ENCODE peak calls at places on chromosomes 16 and 17, in six cellular contexts. One of them, this sample, is unnamed.

GRCh38 chr16:53754938-53755910 is 51.3 kb downstream of the FTO start:
- DNase-seq in hepatocyte: peak; percentile 42
- DNase-seq in fibroblast of lung: peak; percentile 63
- DNase-seq in psoas muscle: peak; percentile 50
- DNase-seq in left lung: no peak
- DNase-seq in cardiac muscle cell: no peak
- DNase-seq in this sample: peak; percentile 80

GRCh38 chr17:42521036-42521435 is 15.0 kb upstream of the NAGLU start:
- DNase-seq in hepatocyte: no peak
- DNase-seq in cardiac muscle cell: no peak
- DNase-seq in left lung: no peak
- DNase-seq in psoas muscle: no peak
- DNase-seq in fibroblast of lung: no peak
- DNase-seq in this sample: no peak

GRCh38 chr17:72425133-72425795 is 304.4 kb downstream of the SOX9 start:
- DNase-seq in left lung: no peak
- DNase-seq in psoas muscle: no peak
- DNase-seq in cardiac muscle cell: no peak
- DNase-seq in fibroblast of lung: no peak
- DNase-seq in hepatocyte: no peak
- DNase-seq in this sample: no peak

GRCh38 chr17:56174421-56174820 is 21.1 kb downstream of the ANKFN1 start:
- DNase-seq in fibroblast of lung: no peak
- DNase-seq in left lung: no peak
- DNase-seq in hepatocyte: no peak
- DNase-seq in cardiac muscle cell: no peak
- DNase-seq in psoas muscle: no peak
- DNase-seq in this sample: no peak

GRCh38 chr16:87948119-87948545 is 3.1 kb upstream of the BANP start:
- DNase-seq in hepatocyte: no peak
- DNase-seq in left lung: peak; percentile 60
- DNase-seq in fibroblast of lung: no peak
- DNase-seq in psoas muscle: no peak
- DNase-seq in cardiac muscle cell: no peak
- DNase-seq in this sample: no peak

GRCh38 chr16:2770781-2771111 is 6.3 kb downstream of the ELOB start:
- DNase-seq in hepatocyte: no peak
- DNase-seq in fibroblast of lung: no peak
- DNase-seq in left lung: no peak
- DNase-seq in psoas muscle: no peak
- DNase-seq in cardiac muscle cell: no peak
- DNase-seq in this sample: no peak

GRCh38 chr17:80198144-80198661 is 21.9 kb downstream of the SGSH start:
- DNase-seq in hepatocyte: peak; percentile 26
- DNase-seq in cardiac muscle cell: peak; percentile 39
- DNase-seq in fibroblast of lung: peak; percentile 27
- DNase-seq in left lung: no peak
- DNase-seq in psoas muscle: no peak
- DNase-seq in this sample: no peak

GRCh38 chr17:1110844-1111598 is 68.8 kb downstream of the ABR start:
- DNase-seq in cardiac muscle cell: peak; percentile 50
- DNase-seq in fibroblast of lung: peak; percentile 70
- DNase-seq in hepatocyte: peak; percentile 82
- DNase-seq in psoas muscle: peak; percentile 76
- DNase-seq in left lung: peak; percentile 86
- DNase-seq in this sample: peak; percentile 84

GRCh38 chr17:64448665-64449512 is at the start of gene MILR1:
- DNase-seq in left lung: peak; percentile 61
- DNase-seq in cardiac muscle cell: no peak
- DNase-seq in fibroblast of lung: peak; percentile 92
- DNase-seq in psoas muscle: no peak
- DNase-seq in hepatocyte: no peak
- DNase-seq in this sample: peak; percentile 14

GRCh38 chr17:40347319-40348135 is 17.0 kb downstream of the GJD3 start:
- DNase-seq in cardiac muscle cell: no peak
- DNase-seq in psoas muscle: no peak
- DNase-seq in fibroblast of lung: no peak
- DNase-seq in left lung: no peak
- DNase-seq in hepatocyte: no peak
- DNase-seq in this sample: no peak

GRCh38 chr16:31356566-31357323 is 1.8 kb downstream of the ITGAX start:
- DNase-seq in left lung: no peak
- DNase-seq in cardiac muscle cell: peak; percentile 19
- DNase-seq in hepatocyte: no peak
- DNase-seq in fibroblast of lung: no peak
- DNase-seq in psoas muscle: no peak
- DNase-seq in this sample: no peak

GRCh38 chr17:63222655-63223054 is 223.5 kb downstream of the CYB561 start:
- DNase-seq in left lung: no peak
- DNase-seq in fibroblast of lung: peak; percentile 13
- DNase-seq in hepatocyte: no peak
- DNase-seq in cardiac muscle cell: no peak
- DNase-seq in psoas muscle: no peak
- DNase-seq in this sample: no peak

GRCh38 chr17:62876664-62877411 is 68.7 kb upstream of the MARCHF10 start:
- DNase-seq in cardiac muscle cell: no peak
- DNase-seq in psoas muscle: no peak
- DNase-seq in left lung: no peak
- DNase-seq in hepatocyte: no peak
- DNase-seq in fibroblast of lung: peak; percentile 66
- DNase-seq in this sample: no peak

GRCh38 chr17:5381542-5381941 is 37.9 kb downstream of the NUP88 start:
- DNase-seq in cardiac muscle cell: no peak
- DNase-seq in left lung: no peak
- DNase-seq in hepatocyte: no peak
- DNase-seq in fibroblast of lung: peak; percentile 24
- DNase-seq in psoas muscle: no peak
- DNase-seq in this sample: no peak

GRCh38 chr17:63405741-63406261 is 40.3 kb downstream of the CYB561 start:
- DNase-seq in left lung: no peak
- DNase-seq in cardiac muscle cell: peak; percentile 64
- DNase-seq in psoas muscle: no peak
- DNase-seq in fibroblast of lung: peak; percentile 88
- DNase-seq in hepatocyte: peak; percentile 78
- DNase-seq in this sample: peak; percentile 7

GRCh38 chr16:72927199-72928088 is 120.5 kb downstream of the ZFHX3 start:
- DNase-seq in cardiac muscle cell: no peak
- DNase-seq in hepatocyte: no peak
- DNase-seq in fibroblast of lung: peak; percentile 96
- DNase-seq in left lung: peak; percentile 79
- DNase-seq in psoas muscle: no peak
- DNase-seq in this sample: peak; percentile 83

GRCh38 chr17:40615295-40615988 is 32.2 kb downstream of the SMARCE1 start:
- DNase-seq in hepatocyte: peak; percentile 79
- DNase-seq in psoas muscle: no peak
- DNase-seq in cardiac muscle cell: peak; percentile 66
- DNase-seq in fibroblast of lung: peak; percentile 49
- DNase-seq in left lung: peak; percentile 50
- DNase-seq in this sample: peak; percentile 100

GRCh38 chr17:42016952-42017865 is at the start of gene DNAJC7:
- DNase-seq in psoas muscle: peak; percentile 92
- DNase-seq in hepatocyte: peak; percentile 96
- DNase-seq in fibroblast of lung: peak; percentile 92
- DNase-seq in cardiac muscle cell: peak; percentile 96
- DNase-seq in left lung: peak; percentile 95
- DNase-seq in this sample: peak; percentile 95

GRCh38 chr17:83174859-83175550 is 95.6 kb downstream of the METRNL start:
- DNase-seq in cardiac muscle cell: no peak
- DNase-seq in left lung: peak; percentile 20
- DNase-seq in fibroblast of lung: no peak
- DNase-seq in hepatocyte: no peak
- DNase-seq in psoas muscle: no peak
- DNase-seq in this sample: no peak

GRCh38 chr17:61766520-61766919 is 96.8 kb downstream of the BRIP1 start:
- DNase-seq in fibroblast of lung: peak; percentile 25
- DNase-seq in hepatocyte: no peak
- DNase-seq in left lung: no peak
- DNase-seq in psoas muscle: no peak
- DNase-seq in cardiac muscle cell: no peak
- DNase-seq in this sample: no peak

GRCh38 chr16:86800914-86801313 is 222.6 kb downstream of the FOXL1 start:
- DNase-seq in psoas muscle: no peak
- DNase-seq in fibroblast of lung: no peak
- DNase-seq in left lung: no peak
- DNase-seq in hepatocyte: no peak
- DNase-seq in cardiac muscle cell: no peak
- DNase-seq in this sample: no peak

GRCh38 chr17:56786989-56787482 is 46.7 kb downstream of the C17orf67 start:
- DNase-seq in cardiac muscle cell: no peak
- DNase-seq in psoas muscle: no peak
- DNase-seq in fibroblast of lung: peak; percentile 93
- DNase-seq in left lung: peak; percentile 63
- DNase-seq in hepatocyte: peak; percentile 48
- DNase-seq in this sample: peak; percentile 58

GRCh38 chr16:60727856-60728255 is 1308.4 kb downstream of the CDH8 start:
- DNase-seq in psoas muscle: no peak
- DNase-seq in fibroblast of lung: no peak
- DNase-seq in hepatocyte: no peak
- DNase-seq in cardiac muscle cell: no peak
- DNase-seq in left lung: no peak
- DNase-seq in this sample: no peak
- TF ChIP-seq CTCF in psoas muscle: no peak
- TF ChIP-seq CTCF in fibroblast of lung: no peak
- TF ChIP-seq CTCF in hepatocyte: no peak
- TF ChIP-seq CTCF in cardiac muscle cell: no peak
- TF ChIP-seq CTCF in left lung: no peak
- TF ChIP-seq CTCF in this sample: no peak

DNA sequence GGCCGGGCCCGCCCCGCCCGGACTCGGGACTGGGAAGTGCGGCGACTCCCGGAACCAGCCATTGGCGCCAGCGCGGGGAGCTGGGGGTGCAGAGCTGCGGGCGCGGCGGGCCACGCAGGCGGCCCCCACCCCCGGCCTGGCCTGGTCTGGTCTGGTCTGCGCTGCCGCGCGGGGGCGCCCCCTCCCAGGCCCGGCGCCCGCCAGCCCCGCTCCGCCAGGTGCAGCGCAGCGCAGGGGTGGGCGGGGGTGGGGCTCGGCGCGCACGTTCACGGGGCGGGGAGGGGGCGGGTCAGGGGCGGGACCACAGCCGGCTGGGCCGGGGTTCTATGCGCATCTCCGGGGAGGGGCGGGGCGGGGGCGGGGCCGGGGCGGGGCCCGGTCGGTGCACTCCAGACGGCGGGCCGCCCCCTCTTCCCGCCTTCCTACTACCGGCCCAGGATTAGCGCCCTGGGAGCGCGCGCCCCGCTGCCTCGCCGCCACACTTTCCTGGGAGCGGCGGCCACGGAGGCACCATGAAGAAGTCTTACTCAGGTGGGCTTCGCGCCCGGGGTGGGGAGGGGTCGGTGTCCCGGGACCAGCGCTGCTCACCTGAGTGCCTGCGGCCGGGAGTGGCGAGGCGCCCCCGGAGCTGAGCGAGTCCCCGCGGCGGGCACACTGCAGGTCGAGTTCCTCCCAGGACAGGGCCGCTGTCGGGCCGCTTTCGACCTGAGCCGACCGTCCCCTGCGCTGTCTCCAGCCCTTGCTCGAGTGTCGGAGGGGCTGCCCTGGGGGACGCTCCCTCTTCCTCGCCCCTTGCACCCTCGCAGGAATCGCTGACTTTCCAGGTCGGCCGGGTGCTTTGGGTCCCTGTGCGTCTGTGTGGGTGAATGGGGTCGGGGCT is 140.5 kb downstream of the SEC14L1 start:
- DNase-seq in hepatocyte: peak; percentile 89
- DNase-seq in cardiac muscle cell: peak; percentile 77
- DNase-seq in fibroblast of lung: peak; percentile 43
- DNase-seq in left lung: peak; percentile 57
- DNase-seq in psoas muscle: peak; percentile 52
- DNase-seq in this sample: peak; percentile 87
- TF ChIP-seq CTCF in hepatocyte: peak; percentile 37
- TF ChIP-seq CTCF in cardiac muscle cell: no peak
- TF ChIP-seq CTCF in fibroblast of lung: no peak
- TF ChIP-seq CTCF in left lung: no peak
- TF ChIP-seq CTCF in psoas muscle: peak; percentile 41
- TF ChIP-seq CTCF in this sample: peak; percentile 44

GRCh38 chr16:68599586-68599985 is 45.5 kb upstream of the CDH3 start:
- DNase-seq in psoas muscle: no peak
- DNase-seq in left lung: no peak
- DNase-seq in fibroblast of lung: no peak
- DNase-seq in hepatocyte: no peak
- DNase-seq in cardiac muscle cell: no peak
- DNase-seq in this sample: no peak
- TF ChIP-seq CTCF in psoas muscle: no peak
- TF ChIP-seq CTCF in left lung: no peak
- TF ChIP-seq CTCF in fibroblast of lung: no peak
- TF ChIP-seq CTCF in hepatocyte: no peak
- TF ChIP-seq CTCF in cardiac muscle cell: no peak
- TF ChIP-seq CTCF in this sample: no peak

GRCh38 chr16:83899272-83899897 is 470 bp downstream of the MLYCD start:
- DNase-seq in hepatocyte: peak; percentile 78
- DNase-seq in fibroblast of lung: peak; percentile 61
- DNase-seq in cardiac muscle cell: peak; percentile 78
- DNase-seq in psoas muscle: peak; percentile 57
- DNase-seq in left lung: peak; percentile 54
- DNase-seq in this sample: peak; percentile 50

GRCh38 chr16:83899978-83900377 is 1.1 kb downstream of the MLYCD start:
- DNase-seq in fibroblast of lung: no peak
- DNase-seq in hepatocyte: no peak
- DNase-seq in psoas muscle: no peak
- DNase-seq in left lung: no peak
- DNase-seq in cardiac muscle cell: no peak
- DNase-seq in this sample: no peak

GRCh38 chr16:83901101-83901500 is 2.2 kb downstream of the MLYCD start:
- DNase-seq in hepatocyte: no peak
- DNase-seq in left lung: no peak
- DNase-seq in fibroblast of lung: no peak
- DNase-seq in psoas muscle: no peak
- DNase-seq in cardiac muscle cell: no peak
- DNase-seq in this sample: no peak

GRCh38 chr16:83900611-83901010 is 1.7 kb downstream of the MLYCD start:
- DNase-seq in cardiac muscle cell: no peak
- DNase-seq in left lung: no peak
- DNase-seq in psoas muscle: no peak
- DNase-seq in fibroblast of lung: no peak
- DNase-seq in hepatocyte: no peak
- DNase-seq in this sample: no peak

DNA sequence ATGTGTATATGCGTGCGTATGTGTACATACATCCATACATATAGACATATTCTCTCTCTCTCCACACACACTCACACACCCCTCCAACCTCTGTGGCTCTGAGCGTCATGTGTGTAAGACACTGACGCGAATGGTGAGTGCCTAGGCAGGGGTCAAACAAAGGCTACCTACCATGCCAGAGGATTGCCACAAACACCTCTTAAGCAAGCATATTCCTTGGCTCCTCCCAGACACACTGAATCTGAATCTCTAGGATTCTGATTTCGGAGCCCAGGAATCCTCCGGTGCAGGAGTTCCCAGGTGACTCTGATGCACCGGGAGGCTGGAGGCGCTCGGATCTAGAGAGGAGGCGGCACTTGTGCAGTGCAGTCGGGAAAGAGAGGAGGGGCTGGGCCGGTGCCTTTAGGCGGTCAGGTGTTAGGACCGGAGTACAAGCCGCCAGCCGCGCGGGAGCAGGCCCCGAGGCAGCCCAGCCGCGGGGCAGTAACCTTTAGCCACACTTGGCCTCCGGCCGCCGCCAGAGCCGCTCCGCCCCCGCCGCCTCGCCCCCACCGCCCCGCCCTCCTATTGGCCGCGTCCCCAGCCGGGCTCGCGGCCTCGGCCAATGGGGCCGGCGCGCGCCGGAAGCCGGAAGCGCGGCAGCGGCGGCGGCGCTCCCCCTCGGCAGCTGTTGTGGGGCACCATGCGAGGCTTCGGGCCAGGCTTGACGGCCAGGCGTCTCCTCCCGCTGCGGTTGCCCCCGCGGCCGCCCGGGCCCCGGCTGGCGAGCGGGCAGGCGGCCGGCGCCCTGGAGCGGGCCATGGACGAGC is at the start of gene MLYCD:
- DNase-seq in cardiac muscle cell: peak; percentile 92
- DNase-seq in left lung: peak; percentile 90
- DNase-seq in hepatocyte: peak; percentile 94
- DNase-seq in psoas muscle: peak; percentile 92
- DNase-seq in fibroblast of lung: peak; percentile 67
- DNase-seq in this sample: peak; percentile 84
- TF ChIP-seq CTCF in cardiac muscle cell: no peak
- TF ChIP-seq CTCF in left lung: no peak
- TF ChIP-seq CTCF in hepatocyte: no peak
- TF ChIP-seq CTCF in psoas muscle: no peak
- TF ChIP-seq CTCF in fibroblast of lung: no peak
- TF ChIP-seq CTCF in this sample: no peak

This sample was measured in Calu3.